ENCODE peak calls at places on chromosomes 2 and 18, in eight cellular contexts. X is SK-N-SH, L is A172, H is choroid plexus epithelial cell, S is NCI-H69, T is epithelial cell of proximal tubule, Y is endothelial cell, M is RWPE1. F is an unnamed sample.
A peak's percentile ranks its signal among the peaks of the same experiment; 100 is the strongest.

GRCh38 chr18:9996104-9996503 is 82.3 kb downstream of the VAPA start:
- DNase-seq in X (no peak), L (no peak), H (no peak), S (no peak), T (no peak), Y (no peak), M (no peak), F (no peak)

GRCh38 chr2:170086751-170087150 is 91.2 kb upstream of the MYO3B start:
- DNase-seq in X (no peak), L (no peak), H (no peak), S (no peak), T (no peak), Y (no peak), M (no peak), F (no peak)

GRCh38 chr2:52532956-52533355 is 1234.6 kb upstream of the CHAC2 start:
- DNase-seq in X (no peak), L (no peak), H (peak; percentile 21), S (no peak), T (no peak), Y (no peak), M (no peak), F (no peak)

GRCh38 chr2:226073496-226073895 is 674.0 kb downstream of the NYAP2 start:
- DNase-seq in X (no peak), L (no peak), H (no peak), S (no peak), T (no peak), Y (no peak), M (no peak), F (no peak)

GRCh38 chr18:57768557-57769326 is 34.4 kb downstream of the ATP8B1 start:
- DNase-seq in X (no peak), L (peak; percentile 33), H (no peak), S (no peak), T (no peak), Y (no peak), M (no peak), F (no peak)

GRCh38 chr18:22466608-22467390 is 49.1 kb upstream of the CTAGE1 start:
- DNase-seq in X (no peak), L (peak; percentile 86), H (peak; percentile 91), S (no peak), T (peak; percentile 30), Y (no peak), M (peak; percentile 39), F (no peak)

GRCh38 chr2:128664499-128664971 is 345.9 kb upstream of the HS6ST1 start:
- DNase-seq in X (no peak), L (no peak), H (peak; percentile 74), S (peak; percentile 12), T (no peak), Y (no peak), M (no peak), F (no peak)

GRCh38 chr2:1824202-1824905 is 80.0 kb upstream of the PXDN start:
- DNase-seq in X (no peak), L (peak; percentile 26), H (no peak), S (no peak), T (no peak), Y (no peak), M (no peak), F (no peak)

GRCh38 chr18:14978962-14979535 is 231.1 kb downstream of the ANKRD30B start:
- DNase-seq in X (peak; percentile 47), L (peak; percentile 29), H (peak; percentile 14), S (no peak), T (no peak), Y (peak; percentile 80), M (no peak), F (peak; percentile 44)

GRCh38 chr2:217997510-217997909 is 5.3 kb downstream of the TNS1 start:
- DNase-seq in X (no peak), L (no peak), H (no peak), S (no peak), T (no peak), Y (no peak), M (no peak), F (no peak)

GRCh38 chr18:77700051-77700450 is 450.4 kb downstream of the GALR1 start:
- DNase-seq in X (no peak), L (no peak), H (peak; percentile 11), S (no peak), T (no peak), Y (no peak), M (no peak), F (no peak)

GRCh38 chr2:109604597-109604996 is 9.2 kb downstream of the SEPTIN10 start:
- DNase-seq in X (no peak), L (peak; percentile 74), H (peak; percentile 69), S (no peak), T (peak; percentile 80), Y (no peak), M (peak; percentile 69), F (no peak)

GRCh38 chr2:181680055-181680936 is at the start of gene NEUROD1:
- DNase-seq in X (peak; percentile 91), L (no peak), H (no peak), S (no peak), T (no peak), Y (no peak), M (no peak), F (peak; percentile 34)

GRCh38 chr18:64191069-64191468 is 42.2 kb upstream of the LINC00305 start:
- DNase-seq in X (no peak), L (no peak), H (no peak), S (no peak), T (no peak), Y (no peak), M (no peak), F (no peak)

GRCh38 chr2:34949316-34949715 is 1350.2 kb upstream of the FAM98A start:
- DNase-seq in X (no peak), L (no peak), H (no peak), S (no peak), T (no peak), Y (no peak), M (no peak), F (no peak)

F was measured in A673.